ENCODE peak calls at places on chromosomes 13 and 19, in nine cellular contexts. Z is mucosa of descending colon, Y is psoas muscle, I is Peyer's patch, N is neuronal stem cell, U is thoracic aorta, B is K562, J is left ventricle myocardium inferior, G is body of pancreas. M is an unnamed sample. For H3K4me1, the result is how much of the 10 kb centered on the place peaks cover.

GRCh38 chr13:35953537-35954206 is 177.5 kb downstream of the DCLK1 start:
- DNase-seq in Z (peak), Y (peak), I (no peak), N (peak), U (peak), B (peak), J (peak), G (peak), M (peak)

GRCh38 chr13:40503966-40504591 is 162.4 kb downstream of the FOXO1 start:
- DNase-seq in Z (no peak), Y (no peak), I (no peak), N (no peak), U (no peak), B (no peak), J (no peak), G (no peak), M (no peak)

GRCh38 chr13:73960474-73960873 is 173.7 kb downstream of the KLF12 start:
- DNase-seq in Z (no peak), Y (no peak), I (no peak), N (no peak), U (no peak), B (no peak), J (no peak), G (no peak), M (no peak)

GRCh38 chr19:34336781-34337271 is 28.2 kb upstream of the GPI start:
- DNase-seq in Z (peak), Y (no peak), I (no peak), N (no peak), U (no peak), B (no peak), J (no peak), G (no peak), M (peak)

GRCh38 chr19:35868172-35868822 is at the start of gene APLP1:
- DNase-seq in Z (peak), Y (peak), I (peak), N (peak), U (no peak), B (peak), J (peak), G (peak), M (no peak)

GRCh38 chr13:47121092-47121763 is 224.4 kb upstream of the HTR2A start:
- DNase-seq in Z (no peak), Y (no peak), I (no peak), N (no peak), U (no peak), B (peak), J (no peak), G (no peak), M (no peak)

GRCh38 chr13:97211357-97211756 is 10.8 kb upstream of the MBNL2 start:
- DNase-seq in Z (no peak), Y (no peak), I (no peak), N (no peak), U (no peak), B (no peak), J (no peak), G (no peak), M (no peak)

GRCh38 chr19:8206147-8207087 is 2.8 kb upstream of the CERS4 start:
- DNase-seq in Z (no peak), Y (no peak), I (no peak), N (no peak), U (no peak), B (no peak), J (no peak), G (peak), M (no peak)

GRCh38 chr19:33052352-33052972 is 12.2 kb downstream of the RHPN2 start:
- DNase-seq in Z (peak), Y (no peak), I (no peak), N (no peak), U (no peak), B (no peak), J (no peak), G (peak), M (no peak)

GRCh38 chr13:112261924-112262323 is 114.2 kb upstream of the SPACA7 start:
- DNase-seq in Z (no peak), Y (no peak), I (no peak), N (no peak), U (no peak), B (no peak), J (no peak), G (no peak), M (no peak)

GRCh38 chr19:43430142-43430710 is 15.5 kb downstream of the TEX101 start:
- DNase-seq in Z (peak), Y (no peak), I (no peak), N (no peak), U (no peak), B (no peak), J (no peak), G (peak), M (no peak)

GRCh38 chr19:43308244-43308815 is 39.0 kb upstream of the PSG9 start:
- DNase-seq in Z (no peak), Y (no peak), I (no peak), N (no peak), U (no peak), B (no peak), J (no peak), G (no peak), M (no peak)

GRCh38 chr19:42111811-42112210 is 20.4 kb downstream of the POU2F2 start:
- DNase-seq in Z (no peak), Y (no peak), I (no peak), N (no peak), U (no peak), B (no peak), J (no peak), G (no peak), M (no peak)

GRCh38 chr19:8831373-8831772 is 731 bp downstream of the ZNF558 start:
- DNase-seq in Z (no peak), Y (no peak), I (no peak), N (no peak), U (no peak), B (no peak), J (no peak), G (no peak), M (no peak)

GRCh38 chr19:52398091-52398461 is 427 bp downstream of the ZNF528 start:
- DNase-seq in Z (no peak), Y (peak), I (no peak), N (no peak), U (no peak), B (peak), J (no peak), G (peak), M (no peak)

GRCh38 chr13:114032121-114032799 is 58.4 kb upstream of the C13orf46 start:
- DNase-seq in Z (no peak), Y (no peak), I (no peak), N (no peak), U (no peak), B (no peak), J (no peak), G (no peak), M (no peak)

GRCh38 chr19:49862411-49863253 is 4.7 kb downstream of the PNKP start:
- DNase-seq in Z (no peak), Y (peak), I (peak), N (no peak), U (no peak), B (peak), J (no peak), G (no peak), M (no peak)

GRCh38 chr13:99980201-99981114 is 1.1 kb upstream of the ZIC2 start:
- DNase-seq in Z (peak), Y (peak), I (peak), N (peak), U (no peak), B (peak), J (peak), G (peak), M (no peak)

GRCh38 chr19:30799854-30800755 is 427.9 kb downstream of the ZNF536 start:
- DNase-seq in Z (peak), Y (no peak), I (no peak), N (peak), U (no peak), B (peak), J (peak), G (peak), M (peak)

GRCh38 chr13:78601124-78601885 is 2.0 kb downstream of the POU4F1 start:
- DNase-seq in Z (no peak), Y (no peak), I (peak), N (peak), U (no peak), B (no peak), J (no peak), G (no peak), M (no peak)

GRCh38 chr13:29993716-29994488 is 143.5 kb upstream of the UBL3 start:
- DNase-seq in Z (no peak), Y (no peak), I (no peak), N (no peak), U (no peak), B (no peak), J (no peak), G (no peak), M (no peak)

GRCh38 chr19:42942187-42942789 is 5.3 kb upstream of the PSG7 start:
- DNase-seq in Z (peak), Y (no peak), I (no peak), N (no peak), U (no peak), B (peak), J (no peak), G (peak), M (no peak)

GRCh38 chr13:28475916-28476725 is 18.8 kb downstream of the FLT1 start:
- DNase-seq in Z (no peak), Y (no peak), I (no peak), N (no peak), U (no peak), B (no peak), J (no peak), G (no peak), M (no peak)

GRCh38 chr13:88434953-88435352 is 763.8 kb downstream of the SLITRK5 start:
- DNase-seq in Z (no peak), Y (no peak), I (no peak), N (no peak), U (no peak), B (no peak), J (no peak), G (no peak), M (no peak)

GRCh38 chr19:13117176-13117771 is 734 bp upstream of the TRMT1 start:
- DNase-seq in Z (no peak), Y (no peak), I (no peak), N (no peak), U (no peak), B (no peak), J (no peak), G (no peak), M (no peak)
- H3K4me1 ChIP-seq in Z (under half), Y (under half), I (under half), N (under half), U (under half), B (under half), J (half or more), G (under half), M (under half)

DNA sequence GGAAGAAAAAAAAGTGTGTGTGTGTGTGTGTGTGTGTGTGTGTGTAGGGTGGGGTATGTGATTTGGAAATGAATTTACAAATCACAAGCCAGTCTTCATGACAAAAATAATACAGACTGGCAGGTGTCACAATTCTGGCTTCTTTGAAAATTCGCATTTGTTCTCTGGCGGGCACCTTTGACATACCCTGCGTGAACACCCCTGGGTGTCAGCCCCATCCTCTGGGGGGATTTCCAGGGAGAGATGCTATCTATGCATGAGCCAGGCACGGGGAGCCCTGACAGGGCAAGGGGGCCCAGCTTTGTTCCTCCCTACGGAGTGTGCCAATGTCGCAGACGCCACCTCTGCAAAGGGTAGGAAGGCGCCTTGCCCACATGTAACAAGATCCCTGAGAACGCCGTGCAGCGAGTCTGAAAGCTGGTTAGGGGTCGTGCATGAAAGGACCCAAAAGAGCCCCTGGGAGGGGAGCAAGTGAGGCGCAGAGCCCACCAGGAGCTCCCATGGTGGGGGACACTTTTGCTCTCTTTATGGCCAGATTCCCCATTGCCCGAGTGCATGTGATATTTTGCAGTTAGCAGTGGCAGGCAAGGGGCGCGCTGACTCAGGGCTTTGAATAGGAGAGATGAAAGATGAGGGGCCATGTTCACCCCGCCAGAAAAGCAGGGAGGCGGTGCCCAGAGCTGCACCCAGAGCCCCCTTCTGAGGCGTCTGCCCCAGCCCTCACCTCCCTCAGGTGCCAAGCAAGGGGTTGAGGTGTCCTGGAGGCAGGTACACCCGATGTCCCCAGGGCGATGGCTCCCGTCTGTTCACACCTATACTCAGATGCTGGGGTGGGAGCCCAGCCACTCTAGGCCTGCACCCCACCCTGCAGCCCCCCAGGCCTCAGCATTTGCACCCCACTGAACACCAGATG is 45.3 kb downstream of the KLF2 start:
- DNase-seq in Z (no peak), Y (peak), I (peak), N (no peak), U (no peak), B (no peak), J (no peak), G (no peak), M (no peak)
- H3K4me1 ChIP-seq in Z (under half), Y (under half), I (half or more), N (under half), U (under half), B (under half), J (half or more), G (under half), M (half or more)

GRCh38 chr19:51127032-51127431 is 2.3 kb downstream of the SIGLEC9 start:
- DNase-seq in Z (no peak), Y (no peak), I (no peak), N (no peak), U (no peak), B (no peak), J (no peak), G (no peak), M (no peak)

GRCh38 chr19:51123381-51124186 is 1.1 kb upstream of the SIGLEC9 start:
- DNase-seq in Z (no peak), Y (no peak), I (no peak), N (no peak), U (no peak), B (no peak), J (peak), G (no peak), M (no peak)

GRCh38 chr19:51125421-51126075 is 842 bp downstream of the SIGLEC9 start:
- DNase-seq in Z (no peak), Y (no peak), I (no peak), N (no peak), U (no peak), B (no peak), J (no peak), G (no peak), M (no peak)

GRCh38 chr19:51124216-51124615 is 490 bp upstream of the SIGLEC9 start:
- DNase-seq in Z (no peak), Y (no peak), I (no peak), N (no peak), U (no peak), B (no peak), J (no peak), G (no peak), M (no peak)

GRCh38 chr19:51124729-51125128 is at the start of gene SIGLEC9:
- DNase-seq in Z (no peak), Y (peak), I (no peak), N (no peak), U (no peak), B (no peak), J (peak), G (peak), M (no peak)
- H3K4me1 ChIP-seq in Z (under half), Y (under half), I (under half), N (under half), U (under half), B (under half), J (under half), G (under half), M (under half)

GRCh38 chr19:13165091-13165997 is 15.1 kb downstream of the IER2 start:
- DNase-seq in Z (no peak), Y (no peak), I (no peak), N (no peak), U (no peak), B (no peak), J (no peak), G (no peak), M (no peak)
- H3K4me1 ChIP-seq in Z (half or more), Y (under half), I (half or more), N (under half), U (half or more), B (under half), J (half or more), G (half or more), M (under half)

GRCh38 chr19:38692458-38693379 is 45.3 kb downstream of the ACTN4 start:
- DNase-seq in Z (no peak), Y (no peak), I (no peak), N (no peak), U (no peak), B (no peak), J (no peak), G (no peak), M (no peak)

GRCh38 chr19:38691938-38692457 is 44.5 kb downstream of the ACTN4 start:
- DNase-seq in Z (peak), Y (peak), I (no peak), N (no peak), U (peak), B (no peak), J (no peak), G (peak), M (no peak)

GRCh38 chr19:38695832-38696732 is 48.2 kb downstream of the CAPN12 start:
- DNase-seq in Z (no peak), Y (no peak), I (no peak), N (no peak), U (no peak), B (no peak), J (no peak), G (no peak), M (no peak)

GRCh38 chr19:38695319-38695683 is 47.9 kb downstream of the ACTN4 start:
- DNase-seq in Z (no peak), Y (no peak), I (peak), N (no peak), U (no peak), B (no peak), J (no peak), G (no peak), M (no peak)

DNA sequence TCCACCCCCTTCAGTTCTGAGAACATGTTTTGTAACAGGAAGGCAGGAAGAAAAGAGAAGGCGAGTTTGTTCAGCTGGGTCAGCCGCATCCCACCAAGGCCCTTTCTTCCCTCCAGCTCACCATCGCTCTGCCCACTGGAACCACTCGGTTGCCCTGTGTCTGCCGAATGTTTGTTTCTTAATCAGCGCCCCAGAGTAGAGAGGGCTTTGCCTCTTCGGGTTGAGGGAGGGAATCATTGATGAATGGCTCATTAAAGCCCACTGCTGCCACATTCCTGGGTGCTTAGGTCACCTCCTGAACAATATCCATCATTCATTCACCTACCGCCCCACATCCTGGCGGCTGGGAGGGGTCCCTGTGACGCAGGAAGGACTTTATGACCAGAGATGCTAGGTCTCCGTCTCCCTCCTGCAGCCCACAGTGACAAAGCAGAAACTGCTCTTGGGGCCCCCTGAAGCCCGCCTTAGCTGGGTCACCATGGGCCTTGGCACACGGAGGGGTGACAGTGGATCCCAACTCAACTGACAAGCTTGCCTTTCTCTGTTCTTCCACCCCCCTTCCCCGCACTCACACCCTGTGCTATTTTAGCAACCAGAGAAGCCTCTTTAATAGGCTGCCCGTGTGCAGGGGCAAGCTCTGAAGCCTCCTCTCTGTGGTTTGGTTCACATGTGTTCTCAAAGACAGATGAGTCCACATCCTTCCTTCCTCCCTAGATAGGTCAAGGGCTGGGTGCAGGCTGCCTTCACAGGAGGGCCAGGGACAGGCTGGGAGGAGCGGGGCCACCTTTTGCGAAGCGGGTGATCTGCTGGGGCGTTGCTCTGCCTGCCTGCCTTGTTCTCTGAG is 46.2 kb downstream of the ACTN4 start:
- DNase-seq in Z (no peak), Y (no peak), I (no peak), N (peak), U (no peak), B (no peak), J (no peak), G (peak), M (no peak)
- H3K4me1 ChIP-seq in Z (half or more), Y (half or more), I (half or more), N (under half), U (half or more), B (under half), J (half or more), G (half or more), M (half or more)

DNA sequence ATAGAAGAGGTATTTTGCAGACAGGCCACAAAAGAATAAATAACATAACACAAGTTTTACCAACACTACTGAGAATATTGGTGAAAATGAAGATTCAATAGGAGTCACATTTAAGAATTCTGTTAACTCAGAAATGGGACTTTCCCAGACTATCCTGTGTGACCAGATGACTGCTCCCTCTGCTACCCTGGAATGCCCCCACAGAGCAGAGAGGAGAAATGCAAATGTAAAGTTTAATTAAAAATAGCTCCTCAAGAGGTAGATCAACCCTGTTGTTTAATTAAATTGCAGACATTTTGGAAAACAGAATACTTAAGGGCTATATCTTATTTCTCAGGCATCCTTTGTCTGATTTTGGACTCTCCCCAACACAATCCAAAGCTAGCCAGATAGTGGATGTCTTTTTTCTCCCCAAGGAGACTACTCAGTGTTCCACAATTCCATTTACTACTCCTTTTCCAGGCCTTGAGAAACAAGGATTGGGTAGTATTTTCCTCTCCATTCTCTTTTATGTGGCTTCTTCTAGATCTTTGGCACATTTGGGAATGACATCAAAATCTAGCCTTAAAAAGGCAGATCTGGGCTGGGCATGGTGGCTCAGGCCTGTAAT is 104.7 kb upstream of the TSC22D1 start:
- DNase-seq in Z (no peak), Y (no peak), I (no peak), N (no peak), U (no peak), B (no peak), J (no peak), G (no peak), M (no peak)
- H3K4me1 ChIP-seq in Z (under half), Y (under half), I (under half), N (under half), U (under half), B (under half), J (under half), G (under half), M (under half)

M was measured in tibial nerve.